ENCODE peak calls at places on chromosome 1, in four cellular contexts. One of them, this sample, is unnamed.

GRCh38 chr1:99590578-99591209 is 55.2 kb upstream of the PALMD start:
- DNase-seq in mammary epithelial cell: peak; percentile 91
- DNase-seq in fibroblast of lung: peak; percentile 98
- DNase-seq in kidney: no peak
- DNase-seq in this sample: peak; percentile 62

GRCh38 chr1:239909894-239910293 is 181.8 kb upstream of the FMN2 start:
- DNase-seq in mammary epithelial cell: no peak
- DNase-seq in fibroblast of lung: peak; percentile 58
- DNase-seq in kidney: no peak
- DNase-seq in this sample: peak; percentile 89

GRCh38 chr1:181090653-181091126 is 2.2 kb downstream of the IER5 start:
- DNase-seq in mammary epithelial cell: peak; percentile 74
- DNase-seq in fibroblast of lung: peak; percentile 41
- DNase-seq in kidney: no peak
- DNase-seq in this sample: peak; percentile 42

GRCh38 chr1:22756053-22756730 is 45.6 kb downstream of the EPHB2 start:
- DNase-seq in mammary epithelial cell: no peak
- DNase-seq in fibroblast of lung: no peak
- DNase-seq in kidney: no peak
- DNase-seq in this sample: no peak

GRCh38 chr1:43711524-43712386 is 4.4 kb downstream of the ST3GAL3 start:
- DNase-seq in mammary epithelial cell: peak; percentile 79
- DNase-seq in fibroblast of lung: peak; percentile 85
- DNase-seq in kidney: no peak
- DNase-seq in this sample: peak; percentile 71

GRCh38 chr1:244863491-244864252 is 671 bp downstream of the HNRNPU start:
- DNase-seq in mammary epithelial cell: no peak
- DNase-seq in fibroblast of lung: no peak
- DNase-seq in kidney: peak; percentile 90
- DNase-seq in this sample: no peak

GRCh38 chr1:77582905-77583304 is 99.6 kb downstream of the ZZZ3 start:
- DNase-seq in mammary epithelial cell: no peak
- DNase-seq in fibroblast of lung: no peak
- DNase-seq in kidney: no peak
- DNase-seq in this sample: no peak

GRCh38 chr1:206441336-206441967 is 28.8 kb upstream of the IKBKE start:
- DNase-seq in mammary epithelial cell: no peak
- DNase-seq in fibroblast of lung: no peak
- DNase-seq in kidney: no peak
- DNase-seq in this sample: no peak

GRCh38 chr1:180907313-180908055 is 5.2 kb upstream of the KIAA1614 start:
- DNase-seq in mammary epithelial cell: no peak
- DNase-seq in fibroblast of lung: no peak
- DNase-seq in kidney: no peak
- DNase-seq in this sample: no peak

GRCh38 chr1:65949933-65950332 is 157.2 kb downstream of the PDE4B start:
- DNase-seq in mammary epithelial cell: no peak
- DNase-seq in fibroblast of lung: no peak
- DNase-seq in kidney: no peak
- DNase-seq in this sample: no peak

GRCh38 chr1:232626452-232626851 is 3.5 kb downstream of the SIPA1L2 start:
- DNase-seq in mammary epithelial cell: no peak
- DNase-seq in fibroblast of lung: peak; percentile 61
- DNase-seq in kidney: no peak
- DNase-seq in this sample: no peak

GRCh38 chr1:232624892-232625291 is 5.0 kb downstream of the SIPA1L2 start:
- DNase-seq in mammary epithelial cell: peak; percentile 40
- DNase-seq in fibroblast of lung: no peak
- DNase-seq in kidney: no peak
- DNase-seq in this sample: no peak

GRCh38 chr1:232627645-232628334 is 2.1 kb downstream of the SIPA1L2 start:
- DNase-seq in mammary epithelial cell: peak; percentile 67
- DNase-seq in fibroblast of lung: peak; percentile 48
- DNase-seq in kidney: no peak
- DNase-seq in this sample: peak; percentile 39

GRCh38 chr1:232627171-232627570 is 2.8 kb downstream of the SIPA1L2 start:
- DNase-seq in mammary epithelial cell: no peak
- DNase-seq in fibroblast of lung: no peak
- DNase-seq in kidney: no peak
- DNase-seq in this sample: no peak

DNA sequence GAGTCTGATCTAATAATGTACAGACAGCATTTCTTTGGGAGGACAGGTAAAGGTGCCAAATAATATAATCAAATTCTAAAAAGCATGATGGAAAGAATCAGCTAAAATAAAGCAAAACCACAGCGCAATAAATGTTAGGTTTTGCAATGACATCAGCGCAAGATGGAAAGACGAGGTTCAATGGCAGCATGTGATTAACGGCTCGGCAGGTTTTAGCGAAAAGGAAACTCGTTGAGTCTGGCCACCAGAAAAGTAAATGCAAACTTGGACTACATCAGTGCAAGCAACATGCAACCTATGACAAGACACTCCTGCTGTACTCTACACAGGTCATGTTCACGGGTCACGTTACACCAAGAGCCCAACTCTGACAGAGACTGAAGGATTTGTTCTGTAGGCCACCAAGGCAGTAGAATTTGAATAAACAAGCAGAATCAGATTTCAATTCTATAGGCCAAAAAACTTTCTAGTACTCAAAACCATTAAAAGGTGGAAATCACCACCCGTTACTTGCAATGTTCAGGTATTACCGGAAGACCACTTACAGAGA is 4.5 kb downstream of the SIPA1L2 start:
- DNase-seq in mammary epithelial cell: no peak
- DNase-seq in fibroblast of lung: no peak
- DNase-seq in kidney: no peak
- DNase-seq in this sample: no peak
- H3K4me1 ChIP-seq in mammary epithelial cell: peaks cover 9% of the 10 kb centered on the region
- H3K4me1 ChIP-seq in fibroblast of lung: no peaks in the 10 kb centered on the region
- H3K4me1 ChIP-seq in kidney: no peaks in the 10 kb centered on the region
- H3K4me1 ChIP-seq in this sample: peaks cover 23% of the 10 kb centered on the region

GRCh38 chr1:186605762-186606350 is 74.4 kb downstream of the PTGS2 start:
- DNase-seq in mammary epithelial cell: peak; percentile 64
- DNase-seq in fibroblast of lung: peak; percentile 50
- DNase-seq in kidney: no peak
- DNase-seq in this sample: peak; percentile 77
- H3K9ac ChIP-seq in mammary epithelial cell: no peak overlapping the region
- H3K9ac ChIP-seq in fibroblast of lung: no peak overlapping the region
- H3K9ac ChIP-seq in kidney: no peak overlapping the region
- H3K9ac ChIP-seq in this sample: no peak overlapping the region

GRCh38 chr1:27476222-27476621 is 13.7 kb downstream of the WASF2 start:
- DNase-seq in mammary epithelial cell: no peak
- DNase-seq in fibroblast of lung: no peak
- DNase-seq in kidney: no peak
- DNase-seq in this sample: no peak
- H3K4me1 ChIP-seq in mammary epithelial cell: no peaks in the 10 kb centered on the region
- H3K4me1 ChIP-seq in fibroblast of lung: no peaks in the 10 kb centered on the region
- H3K4me1 ChIP-seq in kidney: peaks cover 3% of the 10 kb centered on the region
- H3K4me1 ChIP-seq in this sample: peaks cover 26% of the 10 kb centered on the region

DNA sequence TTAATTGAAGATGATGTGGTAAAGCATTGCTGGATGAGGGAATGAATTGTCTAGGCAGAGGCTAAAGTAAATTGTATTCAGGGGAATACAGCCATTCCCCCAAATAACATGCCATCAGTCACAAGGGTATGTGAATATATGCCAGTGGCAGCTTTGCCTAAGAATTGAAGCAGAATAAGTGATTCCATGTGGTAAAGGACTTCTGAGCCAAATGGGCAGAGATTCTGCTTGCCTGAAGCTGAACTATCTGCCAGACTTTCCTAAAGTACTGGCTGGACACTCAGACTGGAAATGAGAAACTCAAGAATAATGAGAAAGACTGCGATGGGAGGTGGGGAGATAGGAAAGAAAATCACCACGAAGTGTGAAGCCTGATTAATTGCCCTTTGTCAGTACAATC is 2.4 kb downstream of the LIX1L start:
- DNase-seq in mammary epithelial cell: no peak
- DNase-seq in fibroblast of lung: peak; percentile 48
- DNase-seq in kidney: no peak
- DNase-seq in this sample: peak; percentile 67
- H3K9ac ChIP-seq in mammary epithelial cell: no peak overlapping the region
- H3K9ac ChIP-seq in fibroblast of lung: no peak overlapping the region
- H3K9ac ChIP-seq in kidney: no peak overlapping the region
- H3K9ac ChIP-seq in this sample: peak overlapping the region; percentile 8

GRCh38 chr1:109984190-109984455 is 442 bp upstream of the AHCYL1 start:
- DNase-seq in mammary epithelial cell: no peak
- DNase-seq in fibroblast of lung: peak; percentile 47
- DNase-seq in kidney: no peak
- DNase-seq in this sample: no peak

GRCh38 chr1:109986054-109986444 is 1.5 kb downstream of the AHCYL1 start:
- DNase-seq in mammary epithelial cell: no peak
- DNase-seq in fibroblast of lung: no peak
- DNase-seq in kidney: no peak
- DNase-seq in this sample: no peak

GRCh38 chr1:109983380-109984189 is 980 bp upstream of the AHCYL1 start:
- DNase-seq in mammary epithelial cell: no peak
- DNase-seq in fibroblast of lung: no peak
- DNase-seq in kidney: no peak
- DNase-seq in this sample: peak; percentile 66

GRCh38 chr1:109984456-109985250 is at the start of gene AHCYL1:
- DNase-seq in mammary epithelial cell: peak; percentile 97
- DNase-seq in fibroblast of lung: peak; percentile 98
- DNase-seq in kidney: peak; percentile 100
- DNase-seq in this sample: peak; percentile 100

DNA sequence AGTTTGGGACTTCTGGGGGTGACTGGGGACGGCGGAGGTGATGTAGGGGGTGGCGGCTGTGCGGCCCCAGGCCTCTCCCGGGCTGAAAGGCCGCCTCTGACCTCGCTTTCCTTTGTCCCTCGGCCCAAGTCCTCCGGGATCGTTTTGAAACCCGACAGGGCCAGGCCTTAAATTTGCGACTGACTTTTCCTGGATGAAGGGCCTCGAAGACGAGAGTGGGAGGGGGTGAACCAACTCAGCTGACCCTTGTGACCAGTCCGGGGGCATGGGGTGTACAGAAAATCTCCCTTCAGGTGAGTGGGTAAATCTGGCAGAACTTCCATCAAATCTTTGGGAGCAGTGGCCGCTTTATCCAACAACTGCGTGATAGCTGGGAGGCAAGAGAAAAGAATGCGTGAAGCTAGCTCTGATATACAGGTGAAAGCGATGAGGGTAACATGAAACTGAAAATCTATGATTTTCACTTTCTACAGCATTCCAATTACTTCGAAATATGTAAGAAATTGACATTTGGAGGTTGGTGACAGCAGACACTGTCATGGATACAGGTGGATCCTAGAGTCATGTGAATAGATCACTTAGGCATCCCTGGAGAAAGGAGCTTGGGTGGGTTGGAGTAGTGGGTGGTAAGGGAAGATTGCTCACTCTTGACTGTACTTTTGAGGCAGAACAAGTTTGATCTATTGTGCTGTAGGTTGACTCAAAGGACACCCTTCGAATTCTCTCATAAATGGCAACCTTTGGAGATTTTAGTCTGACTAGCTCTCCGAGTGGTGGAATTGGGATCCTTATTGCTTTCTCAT is 887 bp downstream of the AHCYL1 start:
- DNase-seq in mammary epithelial cell: no peak
- DNase-seq in fibroblast of lung: no peak
- DNase-seq in kidney: no peak
- DNase-seq in this sample: peak; percentile 40
- H3K4me1 ChIP-seq in mammary epithelial cell: peaks cover 32% of the 10 kb centered on the region
- H3K4me1 ChIP-seq in fibroblast of lung: peaks cover 6% of the 10 kb centered on the region
- H3K4me1 ChIP-seq in kidney: peaks cover 38% of the 10 kb centered on the region
- H3K4me1 ChIP-seq in this sample: peaks cover 76% of the 10 kb centered on the region

GRCh38 chr1:17550684-17551584 is 11.4 kb downstream of the ARHGEF10L start:
- DNase-seq in mammary epithelial cell: peak; percentile 45
- DNase-seq in fibroblast of lung: peak; percentile 36
- DNase-seq in kidney: peak; percentile 85
- DNase-seq in this sample: no peak

GRCh38 chr1:17553970-17554369 is 14.5 kb downstream of the ARHGEF10L start:
- DNase-seq in mammary epithelial cell: peak; percentile 88
- DNase-seq in fibroblast of lung: peak; percentile 87
- DNase-seq in kidney: no peak
- DNase-seq in this sample: peak; percentile 87

GRCh38 chr1:17549384-17549783 is 9.9 kb downstream of the ARHGEF10L start:
- DNase-seq in mammary epithelial cell: no peak
- DNase-seq in fibroblast of lung: no peak
- DNase-seq in kidney: no peak
- DNase-seq in this sample: no peak

GRCh38 chr1:17554966-17555365 is 15.5 kb downstream of the ARHGEF10L start:
- DNase-seq in mammary epithelial cell: no peak
- DNase-seq in fibroblast of lung: no peak
- DNase-seq in kidney: no peak
- DNase-seq in this sample: no peak

DNA sequence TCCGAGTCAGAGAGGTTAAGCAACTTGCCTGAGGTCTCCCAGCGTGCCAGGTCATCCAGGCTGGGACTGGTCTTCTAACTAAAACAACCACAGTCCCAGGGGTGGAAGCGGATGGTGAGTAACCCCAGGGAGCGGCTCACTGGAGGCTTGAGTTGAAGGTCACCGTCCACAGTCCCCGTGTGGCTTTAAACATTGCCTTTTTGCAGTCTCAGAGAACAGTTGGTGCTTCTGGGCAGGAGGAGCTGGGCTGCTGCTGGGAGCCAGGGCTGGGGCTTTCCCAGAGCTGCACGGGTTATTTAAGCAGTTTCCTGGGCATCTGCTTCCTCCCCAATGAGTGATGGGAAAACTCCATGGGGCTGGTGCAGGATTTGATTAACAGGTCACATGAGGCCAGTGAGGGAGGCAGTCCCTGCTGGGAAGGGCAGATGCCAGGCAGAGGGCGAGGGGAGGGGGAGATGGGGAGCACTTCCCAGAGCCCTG is 12.3 kb downstream of the ARHGEF10L start:
- DNase-seq in mammary epithelial cell: no peak
- DNase-seq in fibroblast of lung: peak; percentile 34
- DNase-seq in kidney: peak; percentile 90
- DNase-seq in this sample: peak; percentile 59
- H3K9ac ChIP-seq in mammary epithelial cell: no peak overlapping the region
- H3K9ac ChIP-seq in fibroblast of lung: no peak overlapping the region
- H3K9ac ChIP-seq in kidney: no peak overlapping the region
- H3K9ac ChIP-seq in this sample: peak overlapping the region; percentile 41

GRCh38 chr1:41497631-41498030 is 13.1 kb upstream of the EDN2 start:
- DNase-seq in mammary epithelial cell: no peak
- DNase-seq in fibroblast of lung: no peak
- DNase-seq in kidney: peak; percentile 68
- DNase-seq in this sample: no peak
- H3K4me1 ChIP-seq in mammary epithelial cell: peaks cover 84% of the 10 kb centered on the region
- H3K4me1 ChIP-seq in fibroblast of lung: peaks cover 12% of the 10 kb centered on the region
- H3K4me1 ChIP-seq in kidney: peaks cover 22% of the 10 kb centered on the region
- H3K4me1 ChIP-seq in this sample: peaks cover 16% of the 10 kb centered on the region

GRCh38 chr1:195637474-195637873 is 970.8 kb downstream of the KCNT2 start:
- DNase-seq in mammary epithelial cell: no peak
- DNase-seq in fibroblast of lung: no peak
- DNase-seq in kidney: no peak
- DNase-seq in this sample: peak; percentile 59
- H3K9ac ChIP-seq in mammary epithelial cell: no peak overlapping the region
- H3K9ac ChIP-seq in fibroblast of lung: no peak overlapping the region
- H3K9ac ChIP-seq in kidney: no peak overlapping the region
- H3K9ac ChIP-seq in this sample: no peak overlapping the region